ENCODE peak calls at places on chromosomes 11 and 22, in nine cellular contexts. B is neuronal stem cell, H is DND-41, R is GM23338, O is pancreas, T is lower lobe of right lung, D is MG63, P is GM23248, L is IMR-90. C is an unnamed sample. For H3K36me3 and H3K27me3, the result is how much of the 10 kb centered on the place peaks cover.

GRCh38 chr22:48097723-48098122 is 1335.3 kb downstream of the TBC1D22A start:
- DNase-seq in L (no peak), P (no peak), H (peak), T (no peak), R (no peak), O (no peak), D (no peak), B (no peak), C (no peak)

GRCh38 chr22:37023743-37024338 is 4.3 kb downstream of the MPST start:
- DNase-seq in H (no peak), L (no peak), D (no peak), P (no peak), B (no peak), R (no peak), O (no peak), T (no peak), C (no peak)

GRCh38 chr11:110356769-110357671 is 60.6 kb upstream of the RDX start:
- DNase-seq in P (peak), R (no peak), O (no peak), D (no peak), L (peak), B (no peak), H (no peak), T (no peak), C (no peak)

GRCh38 chr11:117366875-117367274 is 39.2 kb downstream of the CEP164 start:
- DNase-seq in T (no peak), R (no peak), O (no peak), H (no peak), P (no peak), L (no peak), B (no peak), D (no peak), C (no peak)

GRCh38 chr11:125588505-125588904 is 4.1 kb upstream of the STT3A start:
- DNase-seq in T (no peak), B (no peak), L (peak), H (no peak), P (no peak), R (no peak), D (no peak), O (no peak), C (no peak)

GRCh38 chr22:39731881-39732555 is 161.5 kb downstream of the CACNA1I start:
- DNase-seq in D (no peak), O (no peak), T (no peak), R (peak), P (no peak), B (no peak), H (no peak), L (no peak), C (peak)

GRCh38 chr11:123251656-123252344 is 56.8 kb upstream of the CLMP start:
- DNase-seq in B (no peak), L (peak), D (peak), T (no peak), P (peak), H (no peak), R (no peak), O (no peak), C (no peak)

GRCh38 chr22:17283423-17283822 is 64.2 kb upstream of the ADA2 start:
- DNase-seq in R (peak), B (no peak), L (no peak), H (no peak), P (no peak), D (no peak), O (no peak), T (no peak), C (peak)

GRCh38 chr22:49564666-49565515 is 262.8 kb downstream of the BRD1 start:
- DNase-seq in L (no peak), P (no peak), H (no peak), R (no peak), D (no peak), T (no peak), O (no peak), B (no peak), C (peak)

GRCh38 chr22:45304971-45305370 is 4.8 kb upstream of the FAM118A start:
- DNase-seq in B (no peak), P (no peak), T (no peak), D (no peak), H (no peak), L (no peak), R (no peak), O (no peak), C (no peak)

GRCh38 chr11:17389205-17389956 is 922 bp upstream of the KCNJ11 start:
- DNase-seq in O (peak), T (peak), L (peak), D (peak), P (peak), H (peak), B (peak), R (peak), C (peak)

GRCh38 chr11:88035271-88035670 is 140.0 kb downstream of the RAB38 start:
- DNase-seq in T (no peak), D (no peak), L (peak), P (peak), R (no peak), O (no peak), B (no peak), H (no peak), C (no peak)

GRCh38 chr11:36510567-36511020 is 522 bp upstream of the TRAF6 start:
- DNase-seq in L (peak), B (no peak), H (no peak), P (peak), T (no peak), O (no peak), D (peak), R (peak), C (peak)

GRCh38 chr11:130462101-130462885 is 13.8 kb downstream of the ADAMTS15 start:
- DNase-seq in L (no peak), O (no peak), T (no peak), B (no peak), H (no peak), P (no peak), R (no peak), D (no peak), C (peak)

GRCh38 chr11:47955356-47955755 is 25.0 kb upstream of the PTPRJ start:
- DNase-seq in R (peak), H (no peak), D (no peak), T (no peak), O (no peak), B (no peak), P (no peak), L (no peak), C (no peak)

GRCh38 chr11:4123218-4123617 is 28.6 kb downstream of the RRM1 start:
- DNase-seq in H (no peak), B (no peak), P (no peak), O (no peak), L (no peak), D (no peak), T (no peak), R (no peak), C (no peak)

GRCh38 chr11:101723371-101723770 is 139.6 kb upstream of the TRPC6 start:
- DNase-seq in P (no peak), L (no peak), D (peak), O (no peak), B (no peak), T (no peak), R (no peak), H (no peak), C (no peak)

GRCh38 chr11:102279641-102280170 is 37.6 kb upstream of the BIRC3 start:
- DNase-seq in L (peak), B (no peak), D (peak), R (peak), T (no peak), O (no peak), P (peak), H (no peak), C (peak)

GRCh38 chr11:1435820-1436467 is 46.2 kb downstream of the BRSK2 start:
- DNase-seq in B (no peak), O (no peak), P (no peak), H (no peak), L (no peak), D (no peak), R (peak), T (no peak), C (peak)

GRCh38 chr22:43110927-43111623 is 525 bp downstream of the BIK start:
- DNase-seq in P (peak), H (no peak), L (no peak), T (peak), B (no peak), O (peak), R (peak), D (no peak), C (peak)

GRCh38 chr22:42937164-42937854 is 77.6 kb downstream of the PACSIN2 start:
- DNase-seq in H (no peak), B (no peak), O (peak), P (peak), D (peak), R (no peak), T (peak), L (peak), C (no peak)

GRCh38 chr11:45331839-45332485 is 45.8 kb upstream of the SYT13 start:
- DNase-seq in T (no peak), B (no peak), D (no peak), R (peak), L (no peak), H (no peak), O (no peak), P (peak), C (no peak)

GRCh38 chr11:11975201-11976092 is 33.0 kb downstream of the DKK3 start:
- DNase-seq in L (no peak), B (no peak), O (no peak), R (no peak), T (no peak), D (peak), P (no peak), H (no peak), C (peak)

GRCh38 chr11:69313992-69314391 is 20.0 kb downstream of the MYEOV start:
- DNase-seq in R (no peak), L (no peak), B (no peak), P (no peak), O (no peak), T (no peak), D (no peak), H (no peak), C (no peak)
- H3K36me3 ChIP-seq in R (under half), L (under half), B (under half), P (under half), O (under half), T (under half), D (under half), H (under half), C (under half)

GRCh38 chr22:29315286-29316195 is at the start of gene RASL10A:
- DNase-seq in O (peak), D (no peak), T (peak), H (peak), P (peak), R (peak), L (no peak), B (no peak), C (peak)
- H3K4me3 ChIP-seq in O (peak), D (no peak), T (peak), H (no peak), P (peak), R (peak), L (peak), B (peak), C (peak)

GRCh38 chr11:6259638-6260019 is at the start of gene CCKBR:
- DNase-seq in O (peak), T (peak), P (no peak), D (no peak), L (no peak), H (peak), R (peak), B (peak), C (peak)
- H3K27me3 ChIP-seq in O (under half), T (under half), P (half or more), D (half or more), L (half or more), H (under half), R (half or more), B (half or more), C (half or more)

DNA sequence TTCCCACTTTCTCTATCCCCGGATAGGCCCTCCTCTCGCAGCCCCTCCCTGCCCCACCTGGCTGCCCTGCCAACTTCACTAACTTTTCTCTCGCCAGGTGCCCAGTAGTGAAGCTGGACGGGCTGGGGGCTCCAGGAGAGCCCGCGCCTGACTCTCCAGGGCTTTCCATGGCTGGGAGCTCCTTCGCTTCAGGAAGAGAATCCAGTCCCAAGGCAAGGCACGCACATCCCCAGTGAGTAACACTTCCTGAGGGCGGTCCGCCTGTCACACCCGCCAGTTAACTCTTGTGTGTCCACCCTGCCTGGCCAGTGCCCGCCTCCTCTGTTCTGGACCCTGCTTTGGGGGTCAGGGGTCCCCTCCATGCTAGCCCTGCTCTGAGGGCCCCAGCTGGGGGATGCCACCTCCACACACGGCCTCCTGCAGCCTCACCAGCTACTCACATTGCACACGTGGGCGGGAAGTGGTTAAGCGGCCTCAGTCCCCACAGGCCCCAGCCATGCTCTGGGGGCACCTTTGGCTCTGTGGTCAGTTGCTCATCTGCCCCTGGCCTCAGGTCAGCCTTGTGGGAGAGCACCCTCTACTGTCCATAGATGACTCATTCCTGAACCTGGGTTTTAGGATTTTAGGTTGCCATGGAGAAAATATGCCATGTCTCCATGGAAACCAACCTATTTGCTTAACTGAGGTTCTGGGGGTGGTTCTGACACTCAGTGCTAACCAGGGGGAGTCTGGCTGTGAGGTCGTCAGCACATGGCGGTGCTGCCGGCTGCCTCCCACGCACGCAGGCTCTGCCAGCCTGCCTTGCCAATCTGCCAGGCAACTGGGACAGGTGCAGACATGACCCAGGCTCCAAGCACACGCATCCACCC is at the start of gene RIN1:
- DNase-seq in L (peak), D (peak), P (peak), H (no peak), R (peak), O (peak), T (peak), B (no peak), C (peak)
- H3K36me3 ChIP-seq in L (under half), D (half or more), P (under half), H (under half), R (under half), O (under half), T (half or more), B (under half), C (under half)

GRCh38 chr11:61442616-61443015 is 12.7 kb downstream of the SDHAF2 start:
- DNase-seq in R (no peak), P (no peak), T (no peak), B (no peak), H (no peak), D (no peak), O (no peak), L (no peak), C (no peak)
- H3K4me3 ChIP-seq in R (no peak), P (no peak), T (no peak), B (no peak), H (no peak), D (no peak), O (no peak), L (no peak), C (no peak)

GRCh38 chr22:50599816-50600454 is 658 bp upstream of the MAPK8IP2 start:
- DNase-seq in P (peak), L (no peak), B (peak), H (peak), O (peak), R (peak), T (no peak), D (peak), C (peak)
- H3K27me3 ChIP-seq in P (under half), L (under half), B (under half), H (under half), O (under half), R (half or more), T (half or more), D (under half), C (under half)

C was measured in H7.